ENCODE peak calls at places on chromosome 9, in four cellular contexts. P, T, U and I are unnamed samples.

GRCh38 chr9:5269249-5269715 is 35.2 kb downstream of the RLN2 start:
- DNase-seq in P (no peak), T (peak; percentile 83), U (no peak), I (peak; percentile 3)

GRCh38 chr9:128927731-128928411 is 7.1 kb downstream of the PHYHD1 start:
- DNase-seq in P (peak; percentile 52), T (peak; percentile 64), U (no peak), I (peak; percentile 54)

GRCh38 chr9:14103115-14103514 is 210.8 kb downstream of the NFIB start:
- DNase-seq in P (no peak), T (no peak), U (no peak), I (peak; percentile 85)

GRCh38 chr9:128419061-128419925 is 1.4 kb upstream of the CERCAM start:
- DNase-seq in P (no peak), T (peak; percentile 51), U (no peak), I (peak; percentile 54)

GRCh38 chr9:83043583-83043982 is 19.4 kb downstream of the RASEF start:
- DNase-seq in P (no peak), T (no peak), U (no peak), I (peak; percentile 82)

GRCh38 chr9:103839197-103839596 is 254.9 kb upstream of the SMC2 start:
- DNase-seq in P (no peak), T (no peak), U (no peak), I (no peak)

GRCh38 chr9:134344068-134344820 is 18.0 kb downstream of the RXRA start:
- DNase-seq in P (peak; percentile 34), T (no peak), U (no peak), I (no peak)

GRCh38 chr9:20009606-20010005 is 220.8 kb upstream of the SLC24A2 start:
- DNase-seq in P (no peak), T (no peak), U (no peak), I (no peak)

GRCh38 chr9:78539904-78540303 is 243.0 kb downstream of the PSAT1 start:
- DNase-seq in P (no peak), T (peak; percentile 7), U (no peak), I (peak; percentile 36)

GRCh38 chr9:72533322-72533721 is 11.9 kb downstream of the TMC1 start:
- DNase-seq in P (no peak), T (no peak), U (no peak), I (peak; percentile 59)

GRCh38 chr9:83431470-83432060 is 106.6 kb downstream of the FRMD3 start:
- DNase-seq in P (no peak), T (no peak), U (no peak), I (no peak)

GRCh38 chr9:127569819-127570401 is 42.2 kb upstream of the STXBP1 start:
- DNase-seq in P (no peak), T (peak; percentile 24), U (no peak), I (no peak)

GRCh38 chr9:137656416-137656815 is 37.6 kb downstream of the EHMT1 start:
- DNase-seq in P (no peak), T (no peak), U (peak; percentile 12), I (no peak)

GRCh38 chr9:99249619-99250018 is 27.5 kb downstream of the SEC61B start:
- DNase-seq in P (no peak), T (no peak), U (no peak), I (no peak)

GRCh38 chr9:135455401-135456030 is 24.1 kb upstream of the PPP1R26 start:
- DNase-seq in P (no peak), T (no peak), U (no peak), I (no peak)

GRCh38 chr9:18359335-18359734 is 114.6 kb upstream of the ADAMTSL1 start:
- DNase-seq in P (no peak), T (peak; percentile 41), U (no peak), I (no peak)

GRCh38 chr9:88807426-88807825 is 183.8 kb upstream of the S1PR3 start:
- DNase-seq in P (no peak), T (no peak), U (no peak), I (no peak)

GRCh38 chr9:121566401-121567141 is 66.9 kb upstream of the GGTA1 start:
- DNase-seq in P (peak; percentile 35), T (peak; percentile 68), U (no peak), I (peak; percentile 22)

GRCh38 chr9:86749530-86750275 is 197.6 kb downstream of the GAS1 start:
- DNase-seq in P (no peak), T (peak; percentile 84), U (no peak), I (peak; percentile 83)

GRCh38 chr9:129549684-129550083 is 71.2 kb downstream of the C9orf50 start:
- DNase-seq in P (peak; percentile 78), T (peak; percentile 57), U (no peak), I (peak; percentile 68)

GRCh38 chr9:81690251-81690851 is 1.0 kb upstream of the TLE1 start:
- DNase-seq in P (peak; percentile 33), T (peak; percentile 62), U (no peak), I (peak; percentile 61)

GRCh38 chr9:122130837-122131236 is 28.7 kb downstream of the NDUFA8 start:
- DNase-seq in P (no peak), T (no peak), U (no peak), I (no peak)

DNA sequence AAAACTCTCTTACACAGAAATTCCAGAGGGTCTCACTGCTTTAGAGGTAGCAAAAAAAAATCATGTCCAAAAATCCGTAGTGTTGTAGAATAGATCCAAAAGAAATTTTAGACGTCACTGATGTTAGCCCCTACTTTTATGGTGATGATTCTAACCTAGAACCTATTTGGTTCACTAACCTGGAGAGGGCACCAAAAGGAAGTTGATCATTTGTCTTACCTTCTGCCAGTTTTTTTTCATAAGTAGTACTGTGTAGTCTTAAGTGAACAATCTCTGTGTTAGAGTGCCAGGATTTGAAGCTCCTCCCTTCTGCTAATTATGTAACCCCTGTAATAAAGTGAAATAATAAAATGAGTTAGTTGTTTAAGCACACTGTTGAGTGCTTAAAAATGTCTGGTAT is 215.2 kb downstream of the SMARCA2 start:
- DNase-seq in P (no peak), T (no peak), U (no peak), I (no peak)
- TF ChIP-seq CTCF in P (no peak), T (no peak), U (peak; percentile 20), I (no peak)

GRCh38 chr9:120505186-120505585 is 74.8 kb downstream of the CDK5RAP2 start:
- DNase-seq in P (no peak), T (peak; percentile 21), U (no peak), I (no peak)
- TF ChIP-seq CTCF in P (no peak), T (no peak), U (no peak), I (peak; percentile 15)

GRCh38 chr9:136536051-136536720 is 9.7 kb downstream of the NOTCH1 start:
- DNase-seq in P (no peak), T (no peak), U (no peak), I (no peak)

GRCh38 chr9:136537896-136538598 is 7.8 kb downstream of the NOTCH1 start:
- DNase-seq in P (no peak), T (no peak), U (no peak), I (no peak)

GRCh38 chr9:136537411-136537810 is 8.4 kb downstream of the NOTCH1 start:
- DNase-seq in P (no peak), T (no peak), U (no peak), I (no peak)

GRCh38 chr9:136535070-136535469 is 10.8 kb downstream of the NOTCH1 start:
- DNase-seq in P (no peak), T (no peak), U (no peak), I (peak; percentile 8)

DNA sequence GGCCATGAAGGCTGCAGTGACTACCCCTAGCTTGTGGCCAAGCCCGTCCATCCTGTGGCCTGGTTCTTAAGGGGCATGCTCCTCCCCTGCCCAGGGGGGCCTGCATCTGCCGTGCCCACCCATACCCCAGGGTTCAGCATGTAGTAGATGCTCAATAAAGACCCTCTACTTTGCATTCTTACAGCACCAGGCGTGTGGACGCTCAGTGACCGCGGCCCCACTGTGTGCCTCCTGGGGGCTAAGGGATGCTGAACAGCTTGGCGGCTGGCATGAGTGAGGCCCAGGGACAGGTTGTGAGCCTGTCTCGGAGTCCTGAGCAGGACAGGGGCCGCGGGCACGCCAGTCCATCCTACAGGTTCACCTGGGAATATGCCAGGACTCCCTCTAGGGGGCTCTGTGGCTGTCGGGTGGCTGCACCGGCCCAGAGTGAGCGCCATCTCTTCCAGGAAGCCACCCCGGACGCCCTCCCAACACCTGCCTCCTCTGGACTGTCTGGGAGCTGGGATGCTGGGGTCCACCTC is 9.1 kb downstream of the NOTCH1 start:
- DNase-seq in P (no peak), T (no peak), U (no peak), I (no peak)
- TF ChIP-seq CTCF in P (no peak), T (no peak), U (no peak), I (no peak)

GRCh38 chr9:85508616-85509015 is 233.1 kb downstream of the AGTPBP1 start:
- DNase-seq in P (no peak), T (peak; percentile 17), U (no peak), I (no peak)
- TF ChIP-seq CTCF in P (peak; percentile 23), T (peak; percentile 29), U (peak; percentile 25), I (no peak)

GRCh38 chr9:929719-930118 is 46.7 kb upstream of the DMRT3 start:
- DNase-seq in P (no peak), T (no peak), U (no peak), I (no peak)

GRCh38 chr9:922731-923130 is 53.7 kb upstream of the DMRT3 start:
- DNase-seq in P (no peak), T (no peak), U (no peak), I (no peak)

GRCh38 chr9:933356-933755 is 43.1 kb upstream of the DMRT3 start:
- DNase-seq in P (no peak), T (no peak), U (no peak), I (no peak)

GRCh38 chr9:926976-927375 is 49.5 kb upstream of the DMRT3 start:
- DNase-seq in P (no peak), T (no peak), U (no peak), I (no peak)

DNA sequence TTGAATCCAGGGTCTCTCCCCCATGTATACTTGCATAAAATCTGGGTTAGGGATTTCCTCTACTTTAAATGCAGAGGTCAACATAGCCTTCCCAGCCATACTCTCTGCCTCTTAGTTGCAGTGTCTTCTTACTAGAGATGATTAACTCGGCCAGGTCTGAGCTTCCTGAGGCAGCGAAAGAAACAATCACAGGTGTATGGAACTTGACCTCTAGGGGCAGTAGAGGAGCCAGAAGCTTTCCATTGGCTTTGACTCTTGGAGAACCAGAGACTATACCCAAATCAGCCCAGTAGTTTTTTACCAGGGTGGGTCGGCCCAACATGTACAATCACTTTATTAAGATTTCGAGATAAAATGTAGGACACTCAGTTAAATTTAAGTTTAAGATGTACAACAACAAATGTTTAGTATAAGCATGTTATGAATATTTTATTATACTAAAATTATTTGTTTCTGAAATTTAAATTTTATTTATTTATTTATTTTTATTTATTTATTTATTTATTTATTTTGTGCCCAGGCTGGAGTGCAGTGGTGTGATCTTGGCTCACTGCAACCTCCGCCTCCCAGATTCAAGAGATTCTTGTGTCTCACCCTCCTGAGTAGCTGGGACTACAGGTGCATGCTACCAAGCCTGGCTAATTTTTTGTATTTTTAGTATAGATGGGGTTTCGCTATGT is 48.0 kb upstream of the DMRT3 start:
- DNase-seq in P (no peak), T (peak; percentile 1), U (no peak), I (no peak)
- TF ChIP-seq CTCF in P (no peak), T (peak; percentile 37), U (peak; percentile 56), I (peak; percentile 42)

DNA sequence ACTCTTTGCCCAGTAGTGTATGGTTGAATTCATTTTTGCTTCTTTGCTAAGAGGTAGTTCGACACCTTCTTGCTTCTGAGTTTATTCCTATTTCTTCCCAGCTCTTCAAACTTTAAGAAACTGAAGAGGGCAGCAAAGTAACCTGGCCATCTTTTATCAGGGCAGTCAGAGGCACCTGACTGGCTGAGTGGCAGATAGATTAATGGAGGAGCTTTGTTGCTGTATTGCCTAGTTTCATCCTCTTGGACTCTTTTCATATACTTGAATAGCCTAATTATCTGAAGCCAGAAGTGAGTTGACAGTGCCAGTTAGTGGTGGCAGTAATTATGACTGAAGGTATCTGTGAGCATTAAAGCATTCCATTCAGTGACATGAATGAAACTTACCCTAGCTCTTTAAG is 82.5 kb downstream of the UHRF2 start:
- DNase-seq in P (no peak), T (no peak), U (no peak), I (no peak)
- TF ChIP-seq CTCF in P (no peak), T (no peak), U (peak; percentile 37), I (no peak)